ENCODE peak calls at places on chromosomes 6 and 20, in ten cellular contexts. L, K, D, W, X, Z, N, M, C and A are unnamed samples.

GRCh38 chr6:3884007-3884745 is 35.0 kb downstream of the FAM50B start:
- DNase-seq in D (no peak), X (no peak), K (peak), M (no peak), Z (peak), W (no peak), N (no peak), L (peak), C (no peak), A (no peak)

GRCh38 chr20:57008217-57008616 is 258.2 kb downstream of the BMP7 start:
- DNase-seq in D (no peak), N (peak), L (no peak), C (no peak), M (no peak), W (no peak), K (no peak), X (no peak), Z (no peak), A (no peak)

GRCh38 chr6:168274046-168274952 is 45.3 kb downstream of the DACT2 start:
- DNase-seq in M (peak), C (no peak), X (no peak), N (no peak), Z (no peak), K (no peak), L (no peak), W (no peak), D (no peak), A (no peak)

GRCh38 chr6:71544028-71544427 is 255.4 kb downstream of the OGFRL1 start:
- DNase-seq in M (no peak), Z (no peak), C (no peak), K (no peak), L (no peak), X (peak), D (no peak), W (no peak), N (no peak), A (no peak)

GRCh38 chr6:148016013-148016412 is 326.6 kb upstream of the SASH1 start:
- DNase-seq in L (no peak), C (no peak), N (no peak), Z (no peak), D (no peak), K (no peak), M (no peak), X (no peak), W (no peak), A (no peak)

GRCh38 chr6:82906489-82906888 is 159.2 kb downstream of the UBE3D start:
- DNase-seq in W (no peak), C (no peak), Z (no peak), M (no peak), D (no peak), N (no peak), K (no peak), L (peak), X (no peak), A (no peak)

GRCh38 chr6:155066371-155066770 is 71.3 kb downstream of the TIAM2 start:
- DNase-seq in W (no peak), Z (no peak), N (no peak), C (no peak), M (no peak), D (no peak), L (no peak), X (no peak), K (no peak), A (no peak)

GRCh38 chr6:11111769-11112437 is 378 bp upstream of the ERVFRD-1 start:
- DNase-seq in Z (peak), D (no peak), W (no peak), L (no peak), K (no peak), C (no peak), M (no peak), X (no peak), N (peak), A (no peak)

GRCh38 chr20:50251992-50252491 is 61.4 kb downstream of the CEBPB start:
- DNase-seq in N (no peak), W (no peak), X (peak), K (no peak), C (no peak), Z (no peak), M (no peak), D (no peak), L (no peak), A (no peak)

GRCh38 chr6:124607119-124607627 is 355.1 kb upstream of the RNF217 start:
- DNase-seq in L (no peak), W (no peak), M (no peak), K (no peak), Z (no peak), C (no peak), D (no peak), N (no peak), X (no peak), A (no peak)

GRCh38 chr6:107275330-107275865 is 160.1 kb upstream of the BEND3 start:
- DNase-seq in D (no peak), C (no peak), N (no peak), K (no peak), L (no peak), X (no peak), W (no peak), M (no peak), Z (no peak), A (no peak)

GRCh38 chr6:88804701-88805100 is 158.7 kb downstream of the RNGTT start:
- DNase-seq in Z (no peak), M (no peak), N (no peak), W (no peak), X (peak), L (no peak), C (no peak), K (no peak), D (no peak), A (no peak)

GRCh38 chr20:46334423-46334978 is 26.2 kb upstream of the CDH22 start:
- DNase-seq in M (no peak), D (no peak), C (no peak), W (no peak), L (no peak), X (no peak), N (no peak), Z (no peak), K (peak), A (no peak)

GRCh38 chr20:54668271-54669053 is 193.1 kb downstream of the DOK5 start:
- DNase-seq in Z (no peak), X (no peak), L (peak), M (peak), K (peak), N (peak), C (no peak), D (no peak), W (no peak), A (no peak)

GRCh38 chr20:51042657-51043247 is 19.8 kb upstream of the KCNG1 start:
- DNase-seq in K (no peak), Z (no peak), X (no peak), M (no peak), C (no peak), D (no peak), W (no peak), N (no peak), L (no peak), A (no peak)

GRCh38 chr6:37702314-37702713 is 4.6 kb upstream of the MDGA1 start:
- DNase-seq in K (no peak), Z (no peak), D (no peak), M (no peak), W (no peak), C (no peak), X (no peak), L (no peak), N (no peak), A (no peak)

GRCh38 chr6:33206027-33206863 is 1.8 kb downstream of the HSD17B8 start:
- DNase-seq in W (no peak), C (no peak), X (no peak), K (no peak), N (no peak), M (no peak), D (no peak), L (no peak), Z (no peak), A (no peak)

GRCh38 chr6:63572733-63573139 is 456 bp downstream of the LOC128125822 start:
- DNase-seq in Z (no peak), K (no peak), C (no peak), D (no peak), L (no peak), W (no peak), M (no peak), N (no peak), X (no peak), A (no peak)

GRCh38 chr20:2578430-2579192 is 42.2 kb downstream of the TMC2 start:
- DNase-seq in W (no peak), N (peak), K (peak), X (no peak), D (no peak), L (no peak), C (no peak), Z (no peak), M (peak), A (no peak)

GRCh38 chr20:52923123-52923543 is 49.0 kb upstream of the TSHZ2 start:
- DNase-seq in W (no peak), M (no peak), Z (no peak), L (no peak), D (no peak), N (no peak), C (no peak), K (no peak), X (peak), A (no peak)